ENCODE peak calls at places on chromosomes 16 and 17, in ten cellular contexts. One of them, this sample, is unnamed.

GRCh38 chr17:64658931-64659330 is 3.2 kb downstream of the SMURF2 start:
- DNase-seq in GM23338: no peak
- DNase-seq in tibial artery: no peak
- DNase-seq in dorsolateral prefrontal cortex: no peak
- DNase-seq in OCI-LY7: no peak
- DNase-seq in fibroblast of lung: peak
- DNase-seq in neural progenitor cell: no peak
- DNase-seq in astrocyte: peak
- DNase-seq in adrenal gland: no peak
- DNase-seq in thoracic aorta: no peak
- DNase-seq in this sample: no peak

GRCh38 chr16:23967018-23967417 is 131.2 kb downstream of the PRKCB start:
- DNase-seq in OCI-LY7: no peak
- DNase-seq in astrocyte: no peak
- DNase-seq in adrenal gland: no peak
- DNase-seq in tibial artery: no peak
- DNase-seq in GM23338: no peak
- DNase-seq in dorsolateral prefrontal cortex: no peak
- DNase-seq in thoracic aorta: no peak
- DNase-seq in fibroblast of lung: no peak
- DNase-seq in neural progenitor cell: no peak
- DNase-seq in this sample: no peak

GRCh38 chr17:19766421-19767270 is 18.5 kb upstream of the ALDH3A1 start:
- DNase-seq in fibroblast of lung: peak
- DNase-seq in GM23338: peak
- DNase-seq in OCI-LY7: peak
- DNase-seq in tibial artery: peak
- DNase-seq in adrenal gland: peak
- DNase-seq in dorsolateral prefrontal cortex: peak
- DNase-seq in neural progenitor cell: peak
- DNase-seq in thoracic aorta: no peak
- DNase-seq in astrocyte: no peak
- DNase-seq in this sample: peak

GRCh38 chr16:69408451-69408850 is 16.0 kb upstream of the CYB5B start:
- DNase-seq in fibroblast of lung: peak
- DNase-seq in astrocyte: no peak
- DNase-seq in GM23338: no peak
- DNase-seq in neural progenitor cell: no peak
- DNase-seq in OCI-LY7: no peak
- DNase-seq in dorsolateral prefrontal cortex: no peak
- DNase-seq in thoracic aorta: no peak
- DNase-seq in adrenal gland: no peak
- DNase-seq in tibial artery: no peak
- DNase-seq in this sample: no peak

GRCh38 chr17:61475726-61476125 is 23.5 kb downstream of the TBX4 start:
- DNase-seq in fibroblast of lung: no peak
- DNase-seq in adrenal gland: peak
- DNase-seq in OCI-LY7: no peak
- DNase-seq in tibial artery: no peak
- DNase-seq in GM23338: no peak
- DNase-seq in astrocyte: no peak
- DNase-seq in dorsolateral prefrontal cortex: no peak
- DNase-seq in neural progenitor cell: no peak
- DNase-seq in thoracic aorta: no peak
- DNase-seq in this sample: no peak

GRCh38 chr16:19697756-19698318 is 20.2 kb downstream of the KNOP1 start:
- DNase-seq in neural progenitor cell: no peak
- DNase-seq in GM23338: no peak
- DNase-seq in OCI-LY7: no peak
- DNase-seq in dorsolateral prefrontal cortex: no peak
- DNase-seq in tibial artery: no peak
- DNase-seq in astrocyte: no peak
- DNase-seq in adrenal gland: peak
- DNase-seq in fibroblast of lung: no peak
- DNase-seq in thoracic aorta: no peak
- DNase-seq in this sample: no peak

GRCh38 chr16:1863681-1864460 is 8.1 kb downstream of the MEIOB start:
- DNase-seq in dorsolateral prefrontal cortex: no peak
- DNase-seq in OCI-LY7: peak
- DNase-seq in GM23338: peak
- DNase-seq in adrenal gland: no peak
- DNase-seq in tibial artery: no peak
- DNase-seq in fibroblast of lung: peak
- DNase-seq in astrocyte: no peak
- DNase-seq in neural progenitor cell: peak
- DNase-seq in thoracic aorta: no peak
- DNase-seq in this sample: no peak

GRCh38 chr16:77986021-77986420 is 36.3 kb upstream of the CLEC3A start:
- DNase-seq in thoracic aorta: no peak
- DNase-seq in fibroblast of lung: no peak
- DNase-seq in tibial artery: no peak
- DNase-seq in adrenal gland: no peak
- DNase-seq in OCI-LY7: no peak
- DNase-seq in GM23338: no peak
- DNase-seq in dorsolateral prefrontal cortex: no peak
- DNase-seq in neural progenitor cell: no peak
- DNase-seq in astrocyte: no peak
- DNase-seq in this sample: no peak

GRCh38 chr16:56743840-56744239 is 13.9 kb downstream of the NUP93 start:
- DNase-seq in astrocyte: peak
- DNase-seq in dorsolateral prefrontal cortex: no peak
- DNase-seq in fibroblast of lung: peak
- DNase-seq in GM23338: peak
- DNase-seq in neural progenitor cell: no peak
- DNase-seq in thoracic aorta: no peak
- DNase-seq in OCI-LY7: no peak
- DNase-seq in tibial artery: no peak
- DNase-seq in adrenal gland: peak
- DNase-seq in this sample: no peak

GRCh38 chr17:17849147-17849820 is 12.5 kb upstream of the SREBF1 start:
- DNase-seq in thoracic aorta: peak
- DNase-seq in GM23338: no peak
- DNase-seq in astrocyte: peak
- DNase-seq in fibroblast of lung: peak
- DNase-seq in neural progenitor cell: no peak
- DNase-seq in adrenal gland: peak
- DNase-seq in dorsolateral prefrontal cortex: peak
- DNase-seq in OCI-LY7: no peak
- DNase-seq in tibial artery: peak
- DNase-seq in this sample: no peak

GRCh38 chr16:53816211-53816610 is 112.3 kb downstream of the FTO start:
- DNase-seq in OCI-LY7: no peak
- DNase-seq in neural progenitor cell: no peak
- DNase-seq in thoracic aorta: no peak
- DNase-seq in dorsolateral prefrontal cortex: no peak
- DNase-seq in astrocyte: no peak
- DNase-seq in adrenal gland: no peak
- DNase-seq in tibial artery: no peak
- DNase-seq in fibroblast of lung: no peak
- DNase-seq in GM23338: no peak
- DNase-seq in this sample: no peak
- H3K27ac ChIP-seq in OCI-LY7: no peak
- H3K27ac ChIP-seq in neural progenitor cell: no peak
- H3K27ac ChIP-seq in thoracic aorta: no peak
- H3K27ac ChIP-seq in dorsolateral prefrontal cortex: no peak
- H3K27ac ChIP-seq in astrocyte: peak
- H3K27ac ChIP-seq in adrenal gland: no peak
- H3K27ac ChIP-seq in tibial artery: no peak
- H3K27ac ChIP-seq in fibroblast of lung: no peak
- H3K27ac ChIP-seq in GM23338: no peak
- H3K27ac ChIP-seq in this sample: no peak

DNA sequence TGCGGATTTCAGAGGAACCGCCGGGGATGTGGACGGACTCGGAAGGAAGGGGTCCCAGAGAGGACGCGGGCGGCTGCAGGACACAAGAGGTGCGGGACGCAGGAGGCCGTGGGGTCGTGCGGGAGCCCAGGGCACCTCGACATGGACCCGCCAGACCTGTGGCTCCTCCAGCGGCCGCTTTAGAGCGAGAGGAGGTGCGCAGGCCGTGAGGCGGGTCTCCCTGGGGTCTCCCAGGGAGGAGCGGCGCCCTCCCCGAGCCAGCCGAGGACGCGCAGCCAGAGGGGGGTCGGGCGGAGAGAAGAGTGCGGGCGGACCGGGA is 6.8 kb upstream of the FLYWCH1 start:
- DNase-seq in dorsolateral prefrontal cortex: no peak
- DNase-seq in tibial artery: no peak
- DNase-seq in GM23338: no peak
- DNase-seq in thoracic aorta: no peak
- DNase-seq in neural progenitor cell: no peak
- DNase-seq in adrenal gland: peak
- DNase-seq in OCI-LY7: no peak
- DNase-seq in fibroblast of lung: no peak
- DNase-seq in astrocyte: no peak
- DNase-seq in this sample: peak
- TF ChIP-seq CTCF in dorsolateral prefrontal cortex: no peak
- TF ChIP-seq CTCF in tibial artery: no peak
- TF ChIP-seq CTCF in GM23338: no peak
- TF ChIP-seq CTCF in thoracic aorta: no peak
- TF ChIP-seq CTCF in neural progenitor cell: no peak
- TF ChIP-seq CTCF in adrenal gland: no peak
- TF ChIP-seq CTCF in OCI-LY7: no peak
- TF ChIP-seq CTCF in fibroblast of lung: no peak
- TF ChIP-seq CTCF in astrocyte: no peak
- TF ChIP-seq CTCF in this sample: no peak

DNA sequence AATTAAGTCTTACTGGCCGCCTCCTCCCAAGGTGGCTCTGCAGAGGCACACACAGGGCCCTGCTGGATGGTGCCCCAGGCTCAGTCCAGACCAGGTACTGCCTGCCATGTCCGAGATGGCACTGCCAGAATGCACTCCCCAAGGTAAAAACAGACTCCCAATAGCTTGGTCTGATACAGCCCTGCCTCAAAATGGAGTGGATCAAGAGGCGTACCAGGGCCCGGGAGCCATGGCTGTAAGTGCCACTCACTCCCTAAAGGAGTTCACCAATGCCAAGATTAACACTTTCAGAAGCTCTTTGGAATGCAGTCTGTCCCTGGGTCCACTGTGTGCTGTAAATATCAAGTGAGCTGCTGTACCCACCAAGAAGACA is 576 bp upstream of the MYO18A start:
- DNase-seq in GM23338: no peak
- DNase-seq in dorsolateral prefrontal cortex: no peak
- DNase-seq in astrocyte: no peak
- DNase-seq in adrenal gland: no peak
- DNase-seq in neural progenitor cell: no peak
- DNase-seq in tibial artery: no peak
- DNase-seq in fibroblast of lung: no peak
- DNase-seq in thoracic aorta: no peak
- DNase-seq in OCI-LY7: no peak
- DNase-seq in this sample: peak
- H3K4me3 ChIP-seq in GM23338: peak
- H3K4me3 ChIP-seq in dorsolateral prefrontal cortex: peak
- H3K4me3 ChIP-seq in astrocyte: no peak
- H3K4me3 ChIP-seq in adrenal gland: peak
- H3K4me3 ChIP-seq in neural progenitor cell: peak
- H3K4me3 ChIP-seq in tibial artery: peak
- H3K4me3 ChIP-seq in fibroblast of lung: peak
- H3K4me3 ChIP-seq in thoracic aorta: peak
- H3K4me3 ChIP-seq in OCI-LY7: peak
- H3K4me3 ChIP-seq in this sample: peak

GRCh38 chr16:53511403-53512280 is 8.6 kb upstream of the AKTIP start:
- DNase-seq in adrenal gland: no peak
- DNase-seq in astrocyte: no peak
- DNase-seq in fibroblast of lung: no peak
- DNase-seq in OCI-LY7: no peak
- DNase-seq in GM23338: no peak
- DNase-seq in dorsolateral prefrontal cortex: no peak
- DNase-seq in thoracic aorta: no peak
- DNase-seq in neural progenitor cell: no peak
- DNase-seq in tibial artery: no peak
- DNase-seq in this sample: no peak
- H3K27ac ChIP-seq in adrenal gland: no peak
- H3K27ac ChIP-seq in astrocyte: no peak
- H3K27ac ChIP-seq in fibroblast of lung: no peak
- H3K27ac ChIP-seq in OCI-LY7: no peak
- H3K27ac ChIP-seq in GM23338: no peak
- H3K27ac ChIP-seq in dorsolateral prefrontal cortex: no peak
- H3K27ac ChIP-seq in thoracic aorta: no peak
- H3K27ac ChIP-seq in neural progenitor cell: no peak
- H3K27ac ChIP-seq in tibial artery: peak
- H3K27ac ChIP-seq in this sample: no peak

GRCh38 chr17:48576479-48577309 is 1.5 kb downstream of the HOXB4 start:
- DNase-seq in neural progenitor cell: peak
- DNase-seq in dorsolateral prefrontal cortex: no peak
- DNase-seq in fibroblast of lung: peak
- DNase-seq in tibial artery: no peak
- DNase-seq in thoracic aorta: no peak
- DNase-seq in GM23338: no peak
- DNase-seq in adrenal gland: no peak
- DNase-seq in astrocyte: peak
- DNase-seq in OCI-LY7: no peak
- DNase-seq in this sample: no peak
- TF ChIP-seq CTCF in neural progenitor cell: no peak
- TF ChIP-seq CTCF in dorsolateral prefrontal cortex: no peak
- TF ChIP-seq CTCF in fibroblast of lung: no peak
- TF ChIP-seq CTCF in tibial artery: no peak
- TF ChIP-seq CTCF in thoracic aorta: no peak
- TF ChIP-seq CTCF in GM23338: no peak
- TF ChIP-seq CTCF in adrenal gland: no peak
- TF ChIP-seq CTCF in astrocyte: no peak
- TF ChIP-seq CTCF in OCI-LY7: no peak
- TF ChIP-seq CTCF in this sample: no peak

GRCh38 chr16:155031-155398 is 2.6 kb downstream of the HBZ start:
- DNase-seq in tibial artery: no peak
- DNase-seq in fibroblast of lung: no peak
- DNase-seq in neural progenitor cell: no peak
- DNase-seq in thoracic aorta: no peak
- DNase-seq in GM23338: no peak
- DNase-seq in adrenal gland: no peak
- DNase-seq in OCI-LY7: no peak
- DNase-seq in astrocyte: no peak
- DNase-seq in dorsolateral prefrontal cortex: no peak
- DNase-seq in this sample: no peak
- H3K4me3 ChIP-seq in tibial artery: peak
- H3K4me3 ChIP-seq in fibroblast of lung: peak
- H3K4me3 ChIP-seq in neural progenitor cell: peak
- H3K4me3 ChIP-seq in thoracic aorta: peak
- H3K4me3 ChIP-seq in GM23338: peak
- H3K4me3 ChIP-seq in adrenal gland: no peak
- H3K4me3 ChIP-seq in OCI-LY7: peak
- H3K4me3 ChIP-seq in astrocyte: no peak
- H3K4me3 ChIP-seq in dorsolateral prefrontal cortex: peak
- H3K4me3 ChIP-seq in this sample: peak

DNA sequence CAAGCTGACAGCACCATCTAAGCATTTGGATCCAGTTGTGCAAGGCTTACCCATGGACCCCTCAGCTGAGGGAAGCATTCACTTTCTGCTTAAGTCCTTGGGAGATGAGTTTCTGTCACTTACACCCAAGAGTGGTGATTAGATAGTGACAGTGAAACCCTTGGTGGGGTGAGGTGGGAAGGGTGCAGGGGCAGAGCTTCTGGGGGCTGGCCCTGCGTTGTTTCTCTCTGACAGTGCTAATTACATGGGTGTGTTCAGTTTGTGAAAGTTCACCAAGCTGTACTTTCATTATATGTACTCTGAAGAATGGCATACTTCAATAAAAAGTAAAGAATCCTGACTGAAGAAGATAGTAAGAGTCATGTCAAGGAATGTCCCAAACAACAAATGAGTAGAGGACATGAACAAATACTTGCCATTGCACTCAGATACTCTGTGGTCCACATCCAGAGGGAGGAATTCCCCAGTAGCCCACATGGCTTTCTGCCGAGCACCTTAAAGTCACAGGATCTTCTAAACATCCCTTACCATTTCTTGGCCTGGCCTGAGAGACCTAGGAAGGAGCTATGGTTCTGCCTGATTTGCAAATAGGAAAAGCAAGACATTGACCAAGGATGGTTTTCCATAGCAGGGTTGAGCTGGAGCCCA is 8.5 kb downstream of the CHST6 start:
- DNase-seq in adrenal gland: no peak
- DNase-seq in dorsolateral prefrontal cortex: no peak
- DNase-seq in OCI-LY7: no peak
- DNase-seq in astrocyte: no peak
- DNase-seq in GM23338: no peak
- DNase-seq in tibial artery: no peak
- DNase-seq in fibroblast of lung: no peak
- DNase-seq in neural progenitor cell: no peak
- DNase-seq in thoracic aorta: no peak
- DNase-seq in this sample: no peak
- H3K27ac ChIP-seq in adrenal gland: no peak
- H3K27ac ChIP-seq in dorsolateral prefrontal cortex: no peak
- H3K27ac ChIP-seq in OCI-LY7: no peak
- H3K27ac ChIP-seq in astrocyte: no peak
- H3K27ac ChIP-seq in GM23338: no peak
- H3K27ac ChIP-seq in tibial artery: no peak
- H3K27ac ChIP-seq in fibroblast of lung: no peak
- H3K27ac ChIP-seq in neural progenitor cell: no peak
- H3K27ac ChIP-seq in thoracic aorta: no peak
- H3K27ac ChIP-seq in this sample: no peak

This sample was measured in coronary artery.